ENCODE peak calls at places on chromosome 2, in seven cellular contexts. One of them, this sample, is unnamed.

GRCh38 chr2:8431446-8432125 is 250.3 kb upstream of the ID2 start:
- DNase-seq in endothelial cell of umbilical vein: no peak
- DNase-seq in PC-3: peak; percentile 30
- DNase-seq in IMR-90: no peak
- DNase-seq in HCT116: no peak
- DNase-seq in astrocyte: peak; percentile 23
- DNase-seq in H9: no peak
- DNase-seq in this sample: no peak

GRCh38 chr2:27915191-27915590 is 24.7 kb downstream of the BABAM2 start:
- DNase-seq in endothelial cell of umbilical vein: no peak
- DNase-seq in PC-3: no peak
- DNase-seq in IMR-90: no peak
- DNase-seq in HCT116: no peak
- DNase-seq in astrocyte: no peak
- DNase-seq in H9: no peak
- DNase-seq in this sample: no peak

GRCh38 chr2:173684896-173685485 is 280.2 kb downstream of the SP3 start:
- DNase-seq in endothelial cell of umbilical vein: no peak
- DNase-seq in PC-3: no peak
- DNase-seq in IMR-90: no peak
- DNase-seq in HCT116: no peak
- DNase-seq in astrocyte: no peak
- DNase-seq in H9: no peak
- DNase-seq in this sample: no peak

GRCh38 chr2:42770288-42771131 is 6.6 kb upstream of the OXER1 start:
- DNase-seq in endothelial cell of umbilical vein: peak; percentile 58
- DNase-seq in PC-3: peak; percentile 22
- DNase-seq in IMR-90: peak; percentile 37
- DNase-seq in HCT116: peak; percentile 48
- DNase-seq in astrocyte: peak; percentile 37
- DNase-seq in H9: peak; percentile 85
- DNase-seq in this sample: no peak

GRCh38 chr2:31420936-31421335 is 6.4 kb upstream of the XDH start:
- DNase-seq in endothelial cell of umbilical vein: no peak
- DNase-seq in PC-3: peak; percentile 43
- DNase-seq in IMR-90: no peak
- DNase-seq in HCT116: no peak
- DNase-seq in astrocyte: peak; percentile 39
- DNase-seq in H9: no peak
- DNase-seq in this sample: no peak

GRCh38 chr2:174771631-174772491 is 7.6 kb upstream of the CHRNA1 start:
- DNase-seq in endothelial cell of umbilical vein: peak; percentile 71
- DNase-seq in PC-3: peak; percentile 84
- DNase-seq in IMR-90: peak; percentile 82
- DNase-seq in HCT116: peak; percentile 44
- DNase-seq in astrocyte: peak; percentile 73
- DNase-seq in H9: peak; percentile 93
- DNase-seq in this sample: peak; percentile 25

GRCh38 chr2:159788218-159788617 is 9.8 kb downstream of the CD302 start:
- DNase-seq in endothelial cell of umbilical vein: no peak
- DNase-seq in PC-3: peak; percentile 88
- DNase-seq in IMR-90: no peak
- DNase-seq in HCT116: no peak
- DNase-seq in astrocyte: no peak
- DNase-seq in H9: no peak
- DNase-seq in this sample: no peak

GRCh38 chr2:12787891-12788783 is 71.4 kb downstream of the TRIB2 start:
- DNase-seq in endothelial cell of umbilical vein: peak; percentile 96
- DNase-seq in PC-3: peak; percentile 49
- DNase-seq in IMR-90: peak; percentile 89
- DNase-seq in HCT116: no peak
- DNase-seq in astrocyte: peak; percentile 98
- DNase-seq in H9: no peak
- DNase-seq in this sample: no peak

GRCh38 chr2:170207901-170208300 is 30.0 kb downstream of the MYO3B start:
- DNase-seq in endothelial cell of umbilical vein: no peak
- DNase-seq in PC-3: no peak
- DNase-seq in IMR-90: no peak
- DNase-seq in HCT116: no peak
- DNase-seq in astrocyte: no peak
- DNase-seq in H9: no peak
- DNase-seq in this sample: no peak

GRCh38 chr2:67032091-67032490 is 365.0 kb upstream of the ETAA1 start:
- DNase-seq in endothelial cell of umbilical vein: no peak
- DNase-seq in PC-3: no peak
- DNase-seq in IMR-90: no peak
- DNase-seq in HCT116: no peak
- DNase-seq in astrocyte: peak; percentile 26
- DNase-seq in H9: no peak
- DNase-seq in this sample: no peak

GRCh38 chr2:31694444-31694843 is 113.7 kb upstream of the SRD5A2 start:
- DNase-seq in endothelial cell of umbilical vein: no peak
- DNase-seq in PC-3: peak; percentile 50
- DNase-seq in IMR-90: peak; percentile 8
- DNase-seq in HCT116: peak; percentile 16
- DNase-seq in astrocyte: no peak
- DNase-seq in H9: no peak
- DNase-seq in this sample: no peak

GRCh38 chr2:37635359-37636208 is 35.9 kb downstream of the CDC42EP3 start:
- DNase-seq in endothelial cell of umbilical vein: peak; percentile 62
- DNase-seq in PC-3: peak; percentile 16
- DNase-seq in IMR-90: peak; percentile 82
- DNase-seq in HCT116: no peak
- DNase-seq in astrocyte: peak; percentile 67
- DNase-seq in H9: no peak
- DNase-seq in this sample: peak; percentile 79

GRCh38 chr2:178280261-178280852 is 86.0 kb downstream of the OSBPL6 start:
- DNase-seq in endothelial cell of umbilical vein: peak; percentile 71
- DNase-seq in PC-3: peak; percentile 80
- DNase-seq in IMR-90: peak; percentile 59
- DNase-seq in HCT116: peak; percentile 45
- DNase-seq in astrocyte: peak; percentile 41
- DNase-seq in H9: no peak
- DNase-seq in this sample: no peak

GRCh38 chr2:207847807-207848544 is 78.3 kb upstream of the FZD5 start:
- DNase-seq in endothelial cell of umbilical vein: peak; percentile 97
- DNase-seq in PC-3: peak; percentile 84
- DNase-seq in IMR-90: peak; percentile 32
- DNase-seq in HCT116: no peak
- DNase-seq in astrocyte: peak; percentile 96
- DNase-seq in H9: no peak
- DNase-seq in this sample: no peak

GRCh38 chr2:138902239-138902871 is 122.2 kb upstream of the NXPH2 start:
- DNase-seq in endothelial cell of umbilical vein: no peak
- DNase-seq in PC-3: no peak
- DNase-seq in IMR-90: no peak
- DNase-seq in HCT116: no peak
- DNase-seq in astrocyte: no peak
- DNase-seq in H9: no peak
- DNase-seq in this sample: no peak

GRCh38 chr2:27320958-27321543 is 1.8 kb downstream of the MPV17 start:
- DNase-seq in endothelial cell of umbilical vein: peak; percentile 91
- DNase-seq in PC-3: peak; percentile 99
- DNase-seq in IMR-90: peak; percentile 99
- DNase-seq in HCT116: peak; percentile 98
- DNase-seq in astrocyte: peak; percentile 97
- DNase-seq in H9: peak; percentile 84
- DNase-seq in this sample: peak; percentile 94

GRCh38 chr2:8604262-8604661 is 77.6 kb upstream of the ID2 start:
- DNase-seq in endothelial cell of umbilical vein: no peak
- DNase-seq in PC-3: peak; percentile 79
- DNase-seq in IMR-90: peak; percentile 77
- DNase-seq in HCT116: no peak
- DNase-seq in astrocyte: no peak
- DNase-seq in H9: no peak
- DNase-seq in this sample: no peak

GRCh38 chr2:54092940-54093339 is 22.5 kb upstream of the ACYP2 start:
- DNase-seq in endothelial cell of umbilical vein: no peak
- DNase-seq in PC-3: no peak
- DNase-seq in IMR-90: no peak
- DNase-seq in HCT116: no peak
- DNase-seq in astrocyte: no peak
- DNase-seq in H9: no peak
- DNase-seq in this sample: no peak

GRCh38 chr2:96024336-96025106 is 10.2 kb downstream of the GPAT2 start:
- DNase-seq in endothelial cell of umbilical vein: no peak
- DNase-seq in PC-3: no peak
- DNase-seq in IMR-90: no peak
- DNase-seq in HCT116: no peak
- DNase-seq in astrocyte: no peak
- DNase-seq in H9: peak; percentile 33
- DNase-seq in this sample: no peak

GRCh38 chr2:217829420-217829819 is 173.4 kb downstream of the TNS1 start:
- DNase-seq in endothelial cell of umbilical vein: no peak
- DNase-seq in PC-3: no peak
- DNase-seq in IMR-90: no peak
- DNase-seq in HCT116: no peak
- DNase-seq in astrocyte: no peak
- DNase-seq in H9: no peak
- DNase-seq in this sample: no peak

GRCh38 chr2:240252872-240253511 is 112.5 kb upstream of the OTOS start:
- DNase-seq in endothelial cell of umbilical vein: no peak
- DNase-seq in PC-3: no peak
- DNase-seq in IMR-90: no peak
- DNase-seq in HCT116: no peak
- DNase-seq in astrocyte: no peak
- DNase-seq in H9: no peak
- DNase-seq in this sample: no peak

GRCh38 chr2:144519597-144519933 is 354 bp downstream of the ZEB2 start:
- DNase-seq in endothelial cell of umbilical vein: no peak
- DNase-seq in PC-3: no peak
- DNase-seq in IMR-90: no peak
- DNase-seq in HCT116: no peak
- DNase-seq in astrocyte: no peak
- DNase-seq in H9: no peak
- DNase-seq in this sample: no peak

GRCh38 chr2:161077367-161078210 is 82.6 kb upstream of the TANK start:
- DNase-seq in endothelial cell of umbilical vein: peak; percentile 99
- DNase-seq in PC-3: peak; percentile 37
- DNase-seq in IMR-90: peak; percentile 52
- DNase-seq in HCT116: no peak
- DNase-seq in astrocyte: peak; percentile 50
- DNase-seq in H9: no peak
- DNase-seq in this sample: no peak
- H3K9ac ChIP-seq in endothelial cell of umbilical vein: peak overlapping the region; percentile 87
- H3K9ac ChIP-seq in PC-3: no peak overlapping the region
- H3K9ac ChIP-seq in IMR-90: no peak overlapping the region
- H3K9ac ChIP-seq in HCT116: no peak overlapping the region
- H3K9ac ChIP-seq in astrocyte: no peak overlapping the region
- H3K9ac ChIP-seq in H9: no peak overlapping the region
- H3K9ac ChIP-seq in this sample: no peak overlapping the region

GRCh38 chr2:80091237-80091636 is 213.3 kb downstream of the LRRTM1 start:
- DNase-seq in endothelial cell of umbilical vein: no peak
- DNase-seq in PC-3: no peak
- DNase-seq in IMR-90: no peak
- DNase-seq in HCT116: no peak
- DNase-seq in astrocyte: no peak
- DNase-seq in H9: no peak
- DNase-seq in this sample: no peak

GRCh38 chr2:80086831-80087230 is 217.7 kb downstream of the LRRTM1 start:
- DNase-seq in endothelial cell of umbilical vein: no peak
- DNase-seq in PC-3: no peak
- DNase-seq in IMR-90: peak; percentile 94
- DNase-seq in HCT116: no peak
- DNase-seq in astrocyte: peak; percentile 49
- DNase-seq in H9: no peak
- DNase-seq in this sample: no peak
- TF ChIP-seq CTCF in endothelial cell of umbilical vein: no peak
- TF ChIP-seq CTCF in PC-3: no peak
- TF ChIP-seq CTCF in IMR-90: peak; percentile 43
- TF ChIP-seq CTCF in HCT116: no peak
- TF ChIP-seq CTCF in astrocyte: peak; percentile 18
- TF ChIP-seq CTCF in H9: no peak
- TF ChIP-seq CTCF in this sample: no peak

GRCh38 chr2:63058149-63058741 is 7.6 kb downstream of the OTX1 start:
- DNase-seq in endothelial cell of umbilical vein: peak; percentile 64
- DNase-seq in PC-3: no peak
- DNase-seq in IMR-90: peak; percentile 12
- DNase-seq in HCT116: no peak
- DNase-seq in astrocyte: peak; percentile 14
- DNase-seq in H9: peak; percentile 65
- DNase-seq in this sample: no peak
- H3K4me2 ChIP-seq in endothelial cell of umbilical vein: peak overlapping the region; percentile 19
- H3K4me2 ChIP-seq in PC-3: no peak overlapping the region
- H3K4me2 ChIP-seq in IMR-90: no peak overlapping the region
- H3K4me2 ChIP-seq in HCT116: no peak overlapping the region
- H3K4me2 ChIP-seq in astrocyte: peak overlapping the region; percentile 53
- H3K4me2 ChIP-seq in H9: peak overlapping the region; percentile 74
- H3K4me2 ChIP-seq in this sample: no peak overlapping the region

DNA sequence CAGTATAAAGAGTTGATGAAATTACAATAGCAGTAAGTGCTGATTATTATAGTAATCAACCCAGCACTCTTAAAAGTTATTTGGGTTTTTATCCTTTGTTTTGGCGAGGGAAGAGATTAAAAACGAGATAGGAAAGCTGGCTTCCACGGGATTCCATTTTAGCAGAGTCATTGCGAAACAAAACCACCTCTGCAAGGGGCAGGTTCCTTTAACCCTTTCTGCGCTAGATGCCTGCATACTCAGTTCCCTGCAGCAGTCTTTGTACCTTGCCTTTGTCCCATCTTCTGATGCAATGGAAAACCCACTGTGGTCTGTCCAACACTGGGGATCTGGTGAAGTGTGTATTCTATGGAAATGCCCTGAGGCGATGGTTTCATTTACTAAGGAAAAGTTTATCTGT is 2.7 kb downstream of the YPEL5 start:
- DNase-seq in endothelial cell of umbilical vein: no peak
- DNase-seq in PC-3: peak; percentile 19
- DNase-seq in IMR-90: no peak
- DNase-seq in HCT116: no peak
- DNase-seq in astrocyte: peak; percentile 39
- DNase-seq in H9: peak; percentile 62
- DNase-seq in this sample: no peak
- H3K9ac ChIP-seq in endothelial cell of umbilical vein: no peak overlapping the region
- H3K9ac ChIP-seq in PC-3: no peak overlapping the region
- H3K9ac ChIP-seq in IMR-90: no peak overlapping the region
- H3K9ac ChIP-seq in HCT116: no peak overlapping the region
- H3K9ac ChIP-seq in astrocyte: no peak overlapping the region
- H3K9ac ChIP-seq in H9: no peak overlapping the region
- H3K9ac ChIP-seq in this sample: peak overlapping the region; percentile 33

GRCh38 chr2:230335461-230335863 is 8.5 kb downstream of the SP140L start:
- DNase-seq in endothelial cell of umbilical vein: peak; percentile 30
- DNase-seq in PC-3: peak; percentile 12
- DNase-seq in IMR-90: no peak
- DNase-seq in HCT116: no peak
- DNase-seq in astrocyte: peak; percentile 19
- DNase-seq in H9: no peak
- DNase-seq in this sample: no peak
- TF ChIP-seq CTCF in endothelial cell of umbilical vein: no peak
- TF ChIP-seq CTCF in PC-3: no peak
- TF ChIP-seq CTCF in IMR-90: no peak
- TF ChIP-seq CTCF in HCT116: no peak
- TF ChIP-seq CTCF in astrocyte: no peak
- TF ChIP-seq CTCF in H9: no peak
- TF ChIP-seq CTCF in this sample: no peak

DNA sequence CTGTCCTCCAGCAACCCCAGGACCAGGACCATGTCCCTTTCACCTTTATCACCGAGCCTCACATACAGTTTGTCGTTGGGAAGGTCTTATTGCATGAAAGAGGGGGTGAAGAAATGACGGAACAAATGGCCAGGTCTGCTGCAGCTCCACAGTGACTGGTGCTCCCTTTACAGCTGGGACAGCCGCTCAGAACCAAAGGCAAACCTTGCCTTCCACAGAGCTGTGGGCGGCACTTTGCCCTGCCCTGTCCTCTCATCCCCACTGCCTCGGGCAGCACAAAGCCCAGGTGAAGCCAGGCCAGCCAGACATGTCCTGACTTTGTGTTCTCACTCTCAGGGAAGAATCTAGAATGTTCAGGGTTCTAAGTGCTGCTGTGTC is 961 bp downstream of the GPR55 start:
- DNase-seq in endothelial cell of umbilical vein: no peak
- DNase-seq in PC-3: no peak
- DNase-seq in IMR-90: no peak
- DNase-seq in HCT116: no peak
- DNase-seq in astrocyte: no peak
- DNase-seq in H9: no peak
- DNase-seq in this sample: no peak
- H3K4me2 ChIP-seq in endothelial cell of umbilical vein: no peak overlapping the region
- H3K4me2 ChIP-seq in PC-3: no peak overlapping the region
- H3K4me2 ChIP-seq in IMR-90: no peak overlapping the region
- H3K4me2 ChIP-seq in HCT116: no peak overlapping the region
- H3K4me2 ChIP-seq in astrocyte: no peak overlapping the region
- H3K4me2 ChIP-seq in H9: no peak overlapping the region
- H3K4me2 ChIP-seq in this sample: no peak overlapping the region

This sample was measured in keratinocyte.